ENCODE peak calls at places on chromosomes 6 and 20, in eight cellular contexts. Q is ovary, N is heart right ventricle, G is body of pancreas, R is HCT116, I is cardiac muscle cell, H is keratinocyte, C is SK-N-SH. T is an unnamed sample. For H3K4me1, the result is how much of the 10 kb centered on the place peaks cover.

GRCh38 chr20:23655551-23656211 is 17.9 kb upstream of the CST3 start:
- DNase-seq in Q (peak), N (peak), G (no peak), R (no peak), I (no peak), H (no peak), C (no peak), T (peak)

GRCh38 chr6:30647039-30647801 is at the start of gene C6orf136:
- DNase-seq in Q (peak), N (no peak), G (peak), R (peak), I (peak), H (peak), C (peak), T (peak)

GRCh38 chr20:64000906-64001305 is 20.0 kb downstream of the PRPF6 start:
- DNase-seq in Q (no peak), N (no peak), G (no peak), R (no peak), I (no peak), H (no peak), C (no peak), T (no peak)

GRCh38 chr6:105867280-105867679 is 218.9 kb upstream of the PRDM1 start:
- DNase-seq in Q (no peak), N (no peak), G (no peak), R (no peak), I (no peak), H (no peak), C (no peak), T (no peak)

GRCh38 chr6:27902335-27903314 is 9.6 kb downstream of the OR2B2 start:
- DNase-seq in Q (peak), N (peak), G (peak), R (peak), I (peak), H (no peak), C (peak), T (peak)

GRCh38 chr6:102680413-102680812 is 1286.9 kb downstream of the GRIK2 start:
- DNase-seq in Q (no peak), N (no peak), G (no peak), R (no peak), I (no peak), H (no peak), C (no peak), T (no peak)

GRCh38 chr20:43458422-43458924 is 777 bp downstream of the SRSF6 start:
- DNase-seq in Q (no peak), N (no peak), G (no peak), R (no peak), I (no peak), H (no peak), C (no peak), T (no peak)

GRCh38 chr20:805713-806112 is 27.8 kb upstream of the FAM110A start:
- DNase-seq in Q (no peak), N (no peak), G (no peak), R (peak), I (no peak), H (no peak), C (no peak), T (no peak)

GRCh38 chr6:1540864-1541521 is 68.7 kb upstream of the FOXC1 start:
- DNase-seq in Q (no peak), N (no peak), G (no peak), R (no peak), I (no peak), H (no peak), C (no peak), T (no peak)

GRCh38 chr6:7803219-7803618 is 77.3 kb downstream of the BMP6 start:
- DNase-seq in Q (no peak), N (no peak), G (no peak), R (no peak), I (no peak), H (no peak), C (no peak), T (no peak)

GRCh38 chr6:88164061-88164460 is 2.1 kb downstream of the CNR1 start:
- DNase-seq in Q (no peak), N (no peak), G (no peak), R (no peak), I (no peak), H (no peak), C (no peak), T (no peak)

GRCh38 chr6:76792394-76792793 is 670.9 kb downstream of the HTR1B start:
- DNase-seq in Q (no peak), N (no peak), G (no peak), R (no peak), I (no peak), H (peak), C (no peak), T (no peak)

GRCh38 chr20:31517373-31517772 is 3.1 kb downstream of the HM13 start:
- DNase-seq in Q (no peak), N (peak), G (peak), R (peak), I (no peak), H (no peak), C (peak), T (no peak)

DNA sequence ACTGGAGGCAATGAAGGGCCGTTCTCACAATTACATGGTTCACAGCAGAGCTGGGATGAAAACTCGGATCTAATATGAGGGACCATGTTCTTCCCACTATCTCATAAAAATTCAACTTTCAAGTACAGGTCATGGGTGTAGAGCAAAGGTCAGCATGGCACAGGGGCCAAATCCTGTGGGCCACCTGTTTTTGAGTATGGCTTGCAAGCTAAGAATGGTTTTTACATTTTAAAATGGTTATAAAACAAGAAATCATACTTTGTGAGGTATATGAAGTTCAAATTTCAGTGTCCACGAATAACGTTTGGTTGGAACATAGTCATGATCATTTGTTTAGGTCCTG is 4.6 kb downstream of the MAP3K5 start:
- DNase-seq in Q (no peak), N (no peak), G (no peak), R (no peak), I (no peak), H (no peak), C (no peak), T (no peak)
- H3K4me1 ChIP-seq in Q (under half), N (under half), G (half or more), R (under half), I (under half), H (under half), C (under half), T (under half)

GRCh38 chr6:53809691-53810090 is 14.9 kb downstream of the LRRC1 start:
- DNase-seq in Q (no peak), N (no peak), G (no peak), R (no peak), I (no peak), H (no peak), C (no peak), T (no peak)

GRCh38 chr6:53811746-53812145 is 16.9 kb downstream of the LRRC1 start:
- DNase-seq in Q (no peak), N (no peak), G (no peak), R (no peak), I (no peak), H (no peak), C (no peak), T (no peak)

GRCh38 chr6:53808302-53808881 is 13.6 kb downstream of the LRRC1 start:
- DNase-seq in Q (no peak), N (no peak), G (no peak), R (no peak), I (no peak), H (no peak), C (no peak), T (no peak)

GRCh38 chr6:53813096-53813495 is 18.3 kb downstream of the LRRC1 start:
- DNase-seq in Q (no peak), N (no peak), G (no peak), R (no peak), I (no peak), H (no peak), C (no peak), T (no peak)

GRCh38 chr6:53811082-53811481 is 16.3 kb downstream of the LRRC1 start:
- DNase-seq in Q (no peak), N (no peak), G (peak), R (peak), I (peak), H (no peak), C (no peak), T (no peak)
- H3K4me3 ChIP-seq in Q (no peak), N (no peak), G (no peak), R (no peak), I (no peak), H (no peak), C (no peak), T (no peak)

GRCh38 chr20:17654649-17655285 is 27.3 kb downstream of the RRBP1 start:
- DNase-seq in Q (no peak), N (no peak), G (peak), R (no peak), I (peak), H (no peak), C (peak), T (peak)
- H3K27ac ChIP-seq in Q (no peak), N (no peak), G (peak), R (no peak), I (no peak), H (no peak), C (no peak), T (no peak)

GRCh38 chr6:75481936-75482593 is 11.5 kb downstream of the FILIP1 start:
- DNase-seq in Q (no peak), N (no peak), G (no peak), R (no peak), I (no peak), H (no peak), C (no peak), T (no peak)
- H3K4me1 ChIP-seq in Q (under half), N (half or more), G (under half), R (under half), I (half or more), H (under half), C (under half), T (half or more)

DNA sequence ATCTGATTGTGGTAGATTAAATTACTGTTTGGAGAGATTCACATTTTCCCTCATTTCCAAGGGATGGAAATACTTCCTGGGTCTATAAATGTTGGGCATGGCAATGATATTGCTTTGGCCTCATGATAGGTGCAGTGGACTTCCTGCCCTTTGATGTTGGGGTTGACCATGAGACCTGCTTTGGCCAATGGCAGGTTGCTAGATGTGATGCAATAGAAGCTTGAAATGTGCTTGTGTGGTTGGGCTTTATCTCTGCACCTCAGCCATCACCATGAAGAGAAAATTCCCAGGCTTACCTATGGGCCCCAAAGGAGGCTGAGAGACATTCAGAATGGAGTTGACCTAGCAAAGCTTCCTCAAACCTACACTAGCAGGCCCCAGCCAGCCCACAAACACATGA is 69.4 kb downstream of the SLC22A3 start:
- DNase-seq in Q (no peak), N (no peak), G (no peak), R (no peak), I (no peak), H (no peak), C (no peak), T (no peak)
- H3K4me3 ChIP-seq in Q (no peak), N (no peak), G (no peak), R (no peak), I (no peak), H (no peak), C (no peak), T (no peak)